ENCODE peak calls at places on chromosomes 13 and 19, in six cellular contexts. X is activated CD8-positive, alpha-beta memory T cell treated with anti-CD3 and anti-CD28 coated beads for 4 hours; H is stimulated activated CD4-positive, alpha-beta T cell treated with anti-CD3 and anti-CD28 coated beads, TNF-alpha, amount 100 ng/mL, for 4 hours; P is ELF-1; Z is nephron progenitor cell; M is amniotic epithelial cell. N is an unnamed sample.

GRCh38 chr19:12777217-12778019 is 2.1 kb upstream of the HOOK2 start:
- DNase-seq in X (no peak), H (peak), P (peak), Z (peak), M (no peak), N (peak)

GRCh38 chr19:45863840-45864628 is at the start of gene FOXA3:
- DNase-seq in X (no peak), H (no peak), P (peak), Z (peak), M (peak), N (no peak)

GRCh38 chr19:18871543-18871942 is 24.4 kb downstream of the CERS1 start:
- DNase-seq in X (no peak), H (no peak), P (no peak), Z (no peak), M (no peak), N (no peak)

GRCh38 chr13:23848019-23848418 is 41.2 kb downstream of the MIPEP start:
- DNase-seq in X (no peak), H (no peak), P (no peak), Z (no peak), M (no peak), N (no peak)

GRCh38 chr13:41061914-41062837 is 867 bp downstream of the WBP4 start:
- DNase-seq in X (no peak), H (no peak), P (no peak), Z (no peak), M (peak), N (no peak)

GRCh38 chr13:98797456-98797855 is 45.0 kb upstream of the SLC15A1 start:
- DNase-seq in X (no peak), H (no peak), P (no peak), Z (no peak), M (peak), N (no peak)

GRCh38 chr13:87884874-87885273 is 213.7 kb downstream of the SLITRK5 start:
- DNase-seq in X (no peak), H (no peak), P (peak), Z (no peak), M (peak), N (peak)

GRCh38 chr19:53655042-53655665 is 23.4 kb downstream of the DPRX start:
- DNase-seq in X (no peak), H (no peak), P (no peak), Z (no peak), M (no peak), N (no peak)